ENCODE peak calls at places on chromosomes 11 and 22, in four cellular contexts. A is K562, Q is HCT116, M is H1. W is an unnamed sample.

GRCh38 chr22:31206896-31207687 is 5.0 kb upstream of the LIMK2 start:
- DNase-seq in A (no peak), Q (no peak), M (no peak), W (no peak)

GRCh38 chr11:46235777-46236688 is 41.4 kb upstream of the CREB3L1 start:
- DNase-seq in A (no peak), Q (no peak), M (peak; percentile 14), W (no peak)

GRCh38 chr11:107953506-107953905 is 25.3 kb downstream of the RAB39A start:
- DNase-seq in A (no peak), Q (no peak), M (no peak), W (no peak)

GRCh38 chr11:69301491-69302401 is 7.8 kb downstream of the MYEOV start:
- DNase-seq in A (peak; percentile 69), Q (peak; percentile 95), M (no peak), W (no peak)

GRCh38 chr11:45669956-45670355 is 4.5 kb upstream of the CHST1 start:
- DNase-seq in A (no peak), Q (no peak), M (no peak), W (no peak)

GRCh38 chr22:20653795-20654342 is 120.0 kb upstream of the SERPIND1 start:
- DNase-seq in A (no peak), Q (no peak), M (no peak), W (no peak)

GRCh38 chr11:30917859-30918478 is 331.8 kb upstream of the MPPED2 start:
- DNase-seq in A (peak; percentile 50), Q (peak; percentile 27), M (no peak), W (no peak)

GRCh38 chr11:45922425-45923082 is at the start of gene LARGE2:
- DNase-seq in A (peak; percentile 82), Q (no peak), M (peak; percentile 86), W (no peak)

GRCh38 chr11:123308077-123308476 is 113.0 kb upstream of the CLMP start:
- DNase-seq in A (no peak), Q (no peak), M (no peak), W (peak; percentile 19)

GRCh38 chr11:14413307-14414072 is 54.5 kb upstream of the RRAS2 start:
- DNase-seq in A (peak; percentile 64), Q (no peak), M (peak; percentile 70), W (no peak)

GRCh38 chr11:86916330-86916729 is 38.9 kb downstream of the FZD4 start:
- DNase-seq in A (no peak), Q (peak; percentile 10), M (no peak), W (no peak)

GRCh38 chr11:102760355-102761035 is 19.9 kb downstream of the MMP10 start:
- DNase-seq in A (no peak), Q (peak; percentile 41), M (no peak), W (no peak)

GRCh38 chr22:41560095-41560487 is 719 bp upstream of the CSDC2 start:
- DNase-seq in A (no peak), Q (no peak), M (no peak), W (no peak)

GRCh38 chr11:122098223-122098980 is 17.6 kb downstream of the BLID start:
- DNase-seq in A (no peak), Q (no peak), M (no peak), W (no peak)

GRCh38 chr11:95888852-95889251 is 35.1 kb downstream of the MTMR2 start:
- DNase-seq in A (no peak), Q (no peak), M (no peak), W (no peak)

GRCh38 chr11:106495046-106495445 is 417.6 kb downstream of the AASDHPPT start:
- DNase-seq in A (no peak), Q (no peak), M (no peak), W (no peak)

GRCh38 chr11:65639623-65640482 is 2.0 kb downstream of the SIPA1 start:
- DNase-seq in A (no peak), Q (no peak), M (no peak), W (peak; percentile 91)

GRCh38 chr11:86978756-86979608 is 23.8 kb upstream of the FZD4 start:
- DNase-seq in A (peak; percentile 66), Q (peak; percentile 21), M (no peak), W (no peak)

GRCh38 chr11:76419896-76420295 is 24.9 kb upstream of the EMSY start:
- DNase-seq in A (peak; percentile 43), Q (no peak), M (peak; percentile 55), W (no peak)

GRCh38 chr11:19013181-19013857 is 47.2 kb downstream of the MRGPRX2 start:
- DNase-seq in A (peak; percentile 11), Q (no peak), M (peak; percentile 59), W (no peak)

GRCh38 chr11:44018127-44018521 is 29.7 kb upstream of the ACCSL start:
- DNase-seq in A (no peak), Q (no peak), M (peak; percentile 39), W (no peak)

GRCh38 chr11:36086366-36086765 is 142.5 kb downstream of the LDLRAD3 start:
- DNase-seq in A (no peak), Q (no peak), M (no peak), W (no peak)

GRCh38 chr11:12216100-12216499 is 105.7 kb downstream of the MICAL2 start:
- DNase-seq in A (no peak), Q (no peak), M (no peak), W (no peak)

GRCh38 chr11:36349345-36350136 is 53.5 kb downstream of the PRR5L start:
- DNase-seq in A (no peak), Q (no peak), M (no peak), W (no peak)

GRCh38 chr22:39138357-39138997 is 14.0 kb downstream of the CBX7 start:
- DNase-seq in A (no peak), Q (no peak), M (no peak), W (no peak)

GRCh38 chr11:114890076-114890475 is 211.7 kb downstream of the NXPE2 start:
- DNase-seq in A (no peak), Q (no peak), M (no peak), W (no peak)

GRCh38 chr22:22748297-22748743 is 103.9 kb downstream of the GGTLC2 start:
- DNase-seq in A (peak; percentile 86), Q (no peak), M (peak; percentile 62), W (no peak)

GRCh38 chr11:103730151-103730940 is 306.1 kb upstream of the DDI1 start:
- DNase-seq in A (no peak), Q (no peak), M (no peak), W (no peak)

GRCh38 chr22:32466496-32466895 is 2.2 kb upstream of the BPIFC start:
- DNase-seq in A (no peak), Q (no peak), M (no peak), W (no peak)

GRCh38 chr11:126978911-126979310 is 21.7 kb downstream of the KIRREL3 start:
- DNase-seq in A (no peak), Q (no peak), M (no peak), W (no peak)

GRCh38 chr11:65468874-65469333 is 29.9 kb upstream of the MALAT1 start:
- DNase-seq in A (peak; percentile 89), Q (peak; percentile 81), M (peak; percentile 88), W (no peak)

GRCh38 chr11:101618691-101619090 is 34.9 kb upstream of the TRPC6 start:
- DNase-seq in A (no peak), Q (no peak), M (no peak), W (no peak)

GRCh38 chr22:20549232-20549841 is 41.9 kb downstream of the MED15 start:
- DNase-seq in A (peak; percentile 49), Q (no peak), M (no peak), W (no peak)

GRCh38 chr22:33787645-33788456 is 132.4 kb downstream of the LARGE1 start:
- DNase-seq in A (no peak), Q (no peak), M (no peak), W (peak; percentile 47)

GRCh38 chr11:36280531-36280930 is 8.7 kb downstream of the COMMD9 start:
- DNase-seq in A (no peak), Q (no peak), M (no peak), W (no peak)

GRCh38 chr11:19110290-19110689 is 6.7 kb upstream of the ZDHHC13 start:
- DNase-seq in A (no peak), Q (no peak), M (no peak), W (no peak)

DNA sequence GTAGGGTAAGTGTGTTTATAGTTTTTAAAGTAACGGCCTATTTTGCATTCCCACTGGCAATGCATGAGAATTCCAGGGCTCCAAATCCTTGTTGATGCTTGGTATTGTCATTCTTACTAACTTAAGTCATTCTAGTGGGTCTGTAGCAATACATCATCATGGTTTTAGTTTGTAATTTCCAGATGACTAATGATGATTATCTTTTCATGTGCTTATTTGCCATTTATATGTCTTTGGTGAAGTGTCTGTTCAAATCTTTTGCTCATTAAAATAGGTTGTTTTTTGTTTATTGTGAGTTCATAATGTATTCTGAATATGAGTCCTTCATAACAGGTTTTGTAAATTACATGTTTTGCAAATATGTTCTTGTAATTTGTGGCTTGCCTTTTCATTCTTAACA is 31.2 kb downstream of the MTMR3 start:
- DNase-seq in A (no peak), Q (no peak), M (no peak), W (no peak)
- H3K27ac ChIP-seq in A (no peak overlapping the region), Q (no peak overlapping the region), M (no peak overlapping the region), W (no peak overlapping the region)

DNA sequence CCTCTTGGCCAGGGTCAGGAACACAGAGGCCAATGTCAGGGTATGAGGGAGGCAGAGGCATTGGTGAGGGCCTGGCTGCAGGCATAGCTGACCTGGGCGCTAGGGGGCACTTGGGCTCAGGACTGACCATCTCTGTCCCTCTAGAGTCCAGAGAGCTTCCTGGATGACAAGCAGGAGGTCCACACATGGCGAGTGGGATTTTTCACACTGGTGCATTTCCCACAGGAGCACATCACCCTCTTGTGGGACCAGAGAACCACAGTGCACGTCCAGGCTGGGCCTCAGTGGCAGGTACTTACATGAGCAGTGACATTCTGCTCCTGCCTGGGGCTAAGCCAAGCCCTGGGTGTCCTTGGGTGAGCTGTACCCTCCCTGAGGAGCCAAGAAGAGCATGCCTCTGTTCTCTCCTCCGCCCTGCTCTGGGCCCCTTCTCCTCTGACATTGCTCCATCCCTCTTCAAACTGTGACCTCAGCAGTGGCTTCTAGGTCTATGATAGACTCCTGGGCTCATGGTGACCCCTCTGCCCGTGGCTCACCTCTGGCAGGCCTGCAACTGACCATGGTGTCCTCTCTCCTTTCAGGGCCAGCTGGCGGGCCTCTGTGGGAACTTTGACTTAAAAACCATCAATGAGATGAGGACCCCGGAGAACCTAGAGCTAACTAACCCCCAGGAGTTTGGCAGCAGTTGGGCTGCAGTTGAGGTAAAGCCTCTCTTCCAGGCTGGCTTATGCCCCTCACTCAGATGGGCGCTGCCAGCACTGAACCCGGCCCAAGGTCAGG is 46.6 kb downstream of the OTOG start:
- DNase-seq in A (no peak), Q (no peak), M (peak; percentile 30), W (no peak)
- TF ChIP-seq EGR1 in A (no peak), Q (no peak), M (no peak), W (no peak)

GRCh38 chr11:1523779-1524178 is 37.2 kb upstream of the MOB2 start:
- DNase-seq in A (no peak), Q (no peak), M (no peak), W (no peak)
- H3K27ac ChIP-seq in A (no peak overlapping the region), Q (no peak overlapping the region), M (no peak overlapping the region), W (no peak overlapping the region)

GRCh38 chr11:94740083-94740974 is 27.8 kb upstream of the AMOTL1 start:
- DNase-seq in A (no peak), Q (no peak), M (peak; percentile 75), W (no peak)

GRCh38 chr11:94740975-94741707 is 27.0 kb upstream of the AMOTL1 start:
- DNase-seq in A (peak; percentile 72), Q (peak; percentile 48), M (peak; percentile 62), W (no peak)

GRCh38 chr11:94737171-94737611 is 31.0 kb upstream of the AMOTL1 start:
- DNase-seq in A (no peak), Q (no peak), M (no peak), W (no peak)

GRCh38 chr11:94738746-94739145 is 29.4 kb upstream of the AMOTL1 start:
- DNase-seq in A (no peak), Q (no peak), M (no peak), W (no peak)

GRCh38 chr11:94739331-94739730 is 28.8 kb upstream of the AMOTL1 start:
- DNase-seq in A (no peak), Q (no peak), M (no peak), W (no peak)
- TF ChIP-seq EGR1 in A (no peak), Q (no peak), M (no peak), W (no peak)

W was measured in GM12878.